ENCODE peak calls at places on chromosome 18, in eight cellular contexts. U is AG09319; Q is fibroblast of pulmonary artery; E is A172; I is nucleus accumbens; L is activated T-helper 1 cell treated with anti-CD3 and anti-CD28 coated beads, Interleukin-2, amount 50 U/mL, for 16 hours; M is HT-29; B is midbrain. N is an unnamed sample.

GRCh38 chr18:62331581-62332436 is 6.7 kb downstream of the TNFRSF11A start:
- DNase-seq in U (no peak), M (no peak), E (no peak), Q (peak), B (peak), L (no peak), I (no peak), N (no peak)

GRCh38 chr18:63515279-63515678 is 26.9 kb upstream of the SERPINB12 start:
- DNase-seq in B (no peak), I (no peak), U (no peak), M (no peak), Q (no peak), E (no peak), L (no peak), N (no peak)

GRCh38 chr18:14912967-14913366 is 165.0 kb downstream of the ANKRD30B start:
- DNase-seq in M (no peak), I (no peak), L (no peak), E (no peak), Q (no peak), U (no peak), B (no peak), N (no peak)

GRCh38 chr18:8930990-8931648 is 171.4 kb upstream of the NDUFV2 start:
- DNase-seq in I (no peak), Q (no peak), E (no peak), M (no peak), L (no peak), B (no peak), U (no peak), N (no peak)

GRCh38 chr18:14089781-14090180 is 42.5 kb downstream of the ZNF519 start:
- DNase-seq in I (no peak), B (no peak), M (peak), L (no peak), U (no peak), Q (no peak), E (peak), N (no peak)

GRCh38 chr18:34297287-34297686 is 72.6 kb upstream of the NOL4 start:
- DNase-seq in M (no peak), U (no peak), Q (no peak), B (no peak), E (no peak), L (no peak), I (no peak), N (no peak)

GRCh38 chr18:40413160-40413559 is 1541.9 kb upstream of the PIK3C3 start:
- DNase-seq in I (no peak), E (peak), B (peak), Q (peak), U (no peak), L (no peak), M (peak), N (no peak)

GRCh38 chr18:39681061-39681460 is 2115.5 kb upstream of the CELF4 start:
- DNase-seq in U (no peak), B (no peak), Q (no peak), E (no peak), M (no peak), I (no peak), L (no peak), N (no peak)

GRCh38 chr18:56565596-56566355 is 72.6 kb downstream of the TXNL1 start:
- DNase-seq in I (no peak), M (no peak), U (peak), Q (peak), L (no peak), E (no peak), B (no peak), N (no peak)

GRCh38 chr18:22103664-22104031 is 65.7 kb upstream of the GATA6 start:
- DNase-seq in Q (no peak), M (no peak), L (no peak), E (no peak), B (no peak), I (no peak), U (no peak), N (no peak)

GRCh38 chr18:78625895-78626294 is 353.7 kb upstream of the SALL3 start:
- DNase-seq in L (no peak), E (no peak), M (no peak), Q (no peak), I (no peak), B (no peak), U (no peak), N (no peak)

GRCh38 chr18:53458944-53459580 is 765.4 kb downstream of the MBD2 start:
- DNase-seq in M (no peak), E (peak), U (no peak), L (no peak), B (peak), Q (peak), I (peak), N (no peak)

GRCh38 chr18:24051256-24051947 is 36.8 kb downstream of the TTC39C start:
- DNase-seq in L (no peak), I (no peak), B (no peak), M (peak), E (peak), U (no peak), Q (peak), N (no peak)

GRCh38 chr18:78819926-78820834 is 159.4 kb upstream of the SALL3 start:
- DNase-seq in E (no peak), Q (no peak), L (no peak), B (no peak), U (no peak), I (no peak), M (no peak), N (no peak)